ENCODE peak calls at places on chromosomes 4 and X, in nine cellular contexts. One of them, this sample, is unnamed.

GRCh38 chrX:153669174-153669890 is 4.3 kb downstream of the PNCK start:
- DNase-seq in NCI-H526: no peak
- DNase-seq in NCI-H69: peak
- DNase-seq in spleen: peak
- DNase-seq in Caki2: no peak
- DNase-seq in M059J: no peak
- DNase-seq in H9: peak
- DNase-seq in HL-60: no peak
- DNase-seq in MV-4-11: no peak
- DNase-seq in this sample: no peak

GRCh38 chr4:158170691-158171455 is 2.0 kb downstream of the GASK1B start:
- DNase-seq in NCI-H526: no peak
- DNase-seq in NCI-H69: no peak
- DNase-seq in spleen: peak
- DNase-seq in Caki2: peak
- DNase-seq in M059J: peak
- DNase-seq in H9: peak
- DNase-seq in HL-60: no peak
- DNase-seq in MV-4-11: no peak
- DNase-seq in this sample: no peak

GRCh38 chr4:1770791-1771231 is 22.3 kb upstream of the FGFR3 start:
- DNase-seq in NCI-H526: no peak
- DNase-seq in NCI-H69: no peak
- DNase-seq in spleen: no peak
- DNase-seq in Caki2: no peak
- DNase-seq in M059J: no peak
- DNase-seq in H9: no peak
- DNase-seq in HL-60: no peak
- DNase-seq in MV-4-11: no peak
- DNase-seq in this sample: no peak

GRCh38 chrX:100980608-100981497 is 11.3 kb downstream of the ARL13A start:
- DNase-seq in NCI-H526: no peak
- DNase-seq in NCI-H69: no peak
- DNase-seq in spleen: no peak
- DNase-seq in Caki2: peak
- DNase-seq in M059J: peak
- DNase-seq in H9: no peak
- DNase-seq in HL-60: no peak
- DNase-seq in MV-4-11: no peak
- DNase-seq in this sample: no peak

GRCh38 chrX:9905288-9905687 is 61.9 kb upstream of the CLDN34 start:
- DNase-seq in NCI-H526: no peak
- DNase-seq in NCI-H69: no peak
- DNase-seq in spleen: no peak
- DNase-seq in Caki2: no peak
- DNase-seq in M059J: no peak
- DNase-seq in H9: no peak
- DNase-seq in HL-60: no peak
- DNase-seq in MV-4-11: no peak
- DNase-seq in this sample: no peak

GRCh38 chrX:9318761-9319160 is 146.1 kb upstream of the TBL1X start:
- DNase-seq in NCI-H526: no peak
- DNase-seq in NCI-H69: peak
- DNase-seq in spleen: no peak
- DNase-seq in Caki2: no peak
- DNase-seq in M059J: no peak
- DNase-seq in H9: no peak
- DNase-seq in HL-60: no peak
- DNase-seq in MV-4-11: no peak
- DNase-seq in this sample: no peak

GRCh38 chr4:85369703-85370380 is 105.1 kb upstream of the ARHGAP24 start:
- DNase-seq in NCI-H526: no peak
- DNase-seq in NCI-H69: no peak
- DNase-seq in spleen: no peak
- DNase-seq in Caki2: no peak
- DNase-seq in M059J: no peak
- DNase-seq in H9: no peak
- DNase-seq in HL-60: no peak
- DNase-seq in MV-4-11: no peak
- DNase-seq in this sample: no peak

GRCh38 chrX:150268839-150269238 is 94.3 kb upstream of the MAMLD1 start:
- DNase-seq in NCI-H526: no peak
- DNase-seq in NCI-H69: no peak
- DNase-seq in spleen: no peak
- DNase-seq in Caki2: no peak
- DNase-seq in M059J: no peak
- DNase-seq in H9: no peak
- DNase-seq in HL-60: no peak
- DNase-seq in MV-4-11: no peak
- DNase-seq in this sample: no peak

GRCh38 chrX:23764585-23764984 is 18.4 kb upstream of the SAT1 start:
- DNase-seq in NCI-H526: no peak
- DNase-seq in NCI-H69: no peak
- DNase-seq in spleen: no peak
- DNase-seq in Caki2: no peak
- DNase-seq in M059J: no peak
- DNase-seq in H9: no peak
- DNase-seq in HL-60: no peak
- DNase-seq in MV-4-11: no peak
- DNase-seq in this sample: no peak

GRCh38 chr4:77044458-77045124 is 31.2 kb downstream of the CCNI start:
- DNase-seq in NCI-H526: no peak
- DNase-seq in NCI-H69: peak
- DNase-seq in spleen: no peak
- DNase-seq in Caki2: peak
- DNase-seq in M059J: peak
- DNase-seq in H9: no peak
- DNase-seq in HL-60: no peak
- DNase-seq in MV-4-11: peak
- DNase-seq in this sample: no peak

GRCh38 chr4:73998040-73999011 is at the start of gene CXCL5:
- DNase-seq in NCI-H526: peak
- DNase-seq in NCI-H69: no peak
- DNase-seq in spleen: peak
- DNase-seq in Caki2: peak
- DNase-seq in M059J: peak
- DNase-seq in H9: peak
- DNase-seq in HL-60: no peak
- DNase-seq in MV-4-11: no peak
- DNase-seq in this sample: no peak